ENCODE peak calls at places on chromosomes 4 and X, in four cellular contexts. F, X, Q and R are unnamed samples.

GRCh38 chr4:116839826-116840225 is 245.6 kb downstream of the TRAM1L1 start:
- DNase-seq in F (no peak), X (no peak), Q (no peak), R (no peak)

GRCh38 chr4:168415911-168416310 is 64.4 kb downstream of the DDX60L start:
- DNase-seq in F (no peak), X (no peak), Q (no peak), R (no peak)

GRCh38 chr4:78336093-78336943 is 215.3 kb upstream of the ANXA3 start:
- DNase-seq in F (no peak), X (no peak), Q (no peak), R (no peak)

GRCh38 chrX:72258174-72258573 is 18.9 kb downstream of the RPS4X start:
- DNase-seq in F (peak; percentile 5), X (no peak), Q (no peak), R (no peak)

GRCh38 chrX:2609431-2610238 is 81.5 kb upstream of the CD99 start:
- DNase-seq in F (no peak), X (no peak), Q (no peak), R (no peak)

GRCh38 chrX:17022205-17022604 is 75.7 kb downstream of the REPS2 start:
- DNase-seq in F (no peak), X (no peak), Q (no peak), R (no peak)

GRCh38 chr4:182022899-182023298 is 220.3 kb upstream of the TENM3 start:
- DNase-seq in F (peak; percentile 62), X (no peak), Q (peak; percentile 93), R (peak; percentile 75)

GRCh38 chr4:1499465-1499864 is 93.2 kb upstream of the NKX1-1 start:
- DNase-seq in F (no peak), X (no peak), Q (no peak), R (no peak)

GRCh38 chrX:110286126-110286525 is 31.8 kb downstream of the AMMECR1 start:
- DNase-seq in F (no peak), X (no peak), Q (no peak), R (no peak)

GRCh38 chrX:46582964-46583363 is 9.4 kb downstream of the CHST7 start:
- DNase-seq in F (no peak), X (no peak), Q (no peak), R (no peak)

GRCh38 chr4:111410571-111410970 is 734.7 kb upstream of the FAM241A start:
- DNase-seq in F (no peak), X (no peak), Q (no peak), R (no peak)

GRCh38 chr4:74583066-74583700 is 138.2 kb downstream of the AREG start:
- DNase-seq in F (no peak), X (no peak), Q (no peak), R (no peak)

GRCh38 chr4:32030406-32030805 is 1310.2 kb downstream of the PCDH7 start:
- DNase-seq in F (no peak), X (no peak), Q (no peak), R (no peak)

GRCh38 chr4:95596676-95597075 is 47.9 kb upstream of the UNC5C start:
- DNase-seq in F (no peak), X (no peak), Q (no peak), R (no peak)

GRCh38 chr4:1943928-1944327 is 64.8 kb downstream of the NELFA start:
- DNase-seq in F (no peak), X (no peak), Q (no peak), R (no peak)

GRCh38 chrX:129798888-129799287 is 19.1 kb downstream of the SASH3 start:
- DNase-seq in F (no peak), X (no peak), Q (no peak), R (no peak)

GRCh38 chrX:56397636-56398035 is 165.5 kb downstream of the KLF8 start:
- DNase-seq in F (no peak), X (no peak), Q (no peak), R (no peak)

GRCh38 chr4:173661001-173661400 is 131.0 kb upstream of the HAND2 start:
- DNase-seq in F (no peak), X (no peak), Q (no peak), R (no peak)